ENCODE peak calls at places on chromosomes 2 and 18, in four cellular contexts. One of them, this sample, is unnamed.

GRCh38 chr2:238595750-238596570 is 169.2 kb downstream of the ASB1 start:
- DNase-seq in sigmoid colon: no peak
- DNase-seq in A549: no peak
- DNase-seq in transverse colon: no peak
- DNase-seq in this sample: no peak

GRCh38 chr2:28522479-28522878 is 26.6 kb downstream of the PLB1 start:
- DNase-seq in sigmoid colon: no peak
- DNase-seq in A549: no peak
- DNase-seq in transverse colon: no peak
- DNase-seq in this sample: no peak

GRCh38 chr2:9262671-9263171 is 56.1 kb downstream of the ASAP2 start:
- DNase-seq in sigmoid colon: no peak
- DNase-seq in A549: no peak
- DNase-seq in transverse colon: no peak
- DNase-seq in this sample: peak; percentile 42

GRCh38 chr2:118251427-118251826 is 163.2 kb downstream of the INSIG2 start:
- DNase-seq in sigmoid colon: no peak
- DNase-seq in A549: no peak
- DNase-seq in transverse colon: no peak
- DNase-seq in this sample: no peak

GRCh38 chr2:218008060-218009040 is 5.6 kb upstream of the TNS1 start:
- DNase-seq in sigmoid colon: no peak
- DNase-seq in A549: no peak
- DNase-seq in transverse colon: no peak
- DNase-seq in this sample: no peak

GRCh38 chr2:219495531-219496122 is 3.1 kb upstream of the GMPPA start:
- DNase-seq in sigmoid colon: peak; percentile 84
- DNase-seq in A549: peak; percentile 82
- DNase-seq in transverse colon: peak; percentile 62
- DNase-seq in this sample: peak; percentile 47

GRCh38 chr2:141055526-141055925 is 1075.3 kb downstream of the LRP1B start:
- DNase-seq in sigmoid colon: no peak
- DNase-seq in A549: no peak
- DNase-seq in transverse colon: no peak
- DNase-seq in this sample: no peak

GRCh38 chr2:68837164-68837860 is 33.9 kb downstream of the BMP10 start:
- DNase-seq in sigmoid colon: no peak
- DNase-seq in A549: peak; percentile 66
- DNase-seq in transverse colon: peak; percentile 78
- DNase-seq in this sample: no peak

GRCh38 chr18:76564117-76564516 is 69.1 kb upstream of the ZNF516 start:
- DNase-seq in sigmoid colon: no peak
- DNase-seq in A549: no peak
- DNase-seq in transverse colon: no peak
- DNase-seq in this sample: no peak

GRCh38 chr18:76328145-76328544 is 166.9 kb downstream of the ZNF516 start:
- DNase-seq in sigmoid colon: peak; percentile 36
- DNase-seq in A549: no peak
- DNase-seq in transverse colon: no peak
- DNase-seq in this sample: no peak

GRCh38 chr2:179642462-179642861 is 218.9 kb downstream of the ZNF385B start:
- DNase-seq in sigmoid colon: no peak
- DNase-seq in A549: no peak
- DNase-seq in transverse colon: no peak
- DNase-seq in this sample: no peak

GRCh38 chr2:47499621-47500309 is 96.8 kb downstream of the MSH2 start:
- DNase-seq in sigmoid colon: no peak
- DNase-seq in A549: no peak
- DNase-seq in transverse colon: no peak
- DNase-seq in this sample: no peak

GRCh38 chr18:67217551-67218166 is 298.9 kb downstream of the DSEL start:
- DNase-seq in sigmoid colon: peak; percentile 71
- DNase-seq in A549: peak; percentile 1
- DNase-seq in transverse colon: peak; percentile 29
- DNase-seq in this sample: peak; percentile 39

GRCh38 chr2:27885246-27885645 is 4.9 kb downstream of the RBKS start:
- DNase-seq in sigmoid colon: no peak
- DNase-seq in A549: no peak
- DNase-seq in transverse colon: no peak
- DNase-seq in this sample: no peak

GRCh38 chr2:60961457-60961856 is 56.1 kb upstream of the PEX13 start:
- DNase-seq in sigmoid colon: no peak
- DNase-seq in A549: peak; percentile 4
- DNase-seq in transverse colon: no peak
- DNase-seq in this sample: no peak

GRCh38 chr18:79910563-79910962 is 40.9 kb downstream of the SLC66A2 start:
- DNase-seq in sigmoid colon: no peak
- DNase-seq in A549: no peak
- DNase-seq in transverse colon: no peak
- DNase-seq in this sample: no peak

GRCh38 chr2:166882851-166883250 is 5.4 kb upstream of the XIRP2 start:
- DNase-seq in sigmoid colon: no peak
- DNase-seq in A549: no peak
- DNase-seq in transverse colon: no peak
- DNase-seq in this sample: no peak

GRCh38 chr2:54360055-54360792 is 95.9 kb upstream of the SPTBN1 start:
- DNase-seq in sigmoid colon: peak; percentile 68
- DNase-seq in A549: no peak
- DNase-seq in transverse colon: no peak
- DNase-seq in this sample: peak; percentile 69

GRCh38 chr2:108267117-108267516 is 21.6 kb upstream of the SULT1C2 start:
- DNase-seq in sigmoid colon: no peak
- DNase-seq in A549: no peak
- DNase-seq in transverse colon: peak; percentile 26
- DNase-seq in this sample: no peak

GRCh38 chr2:27370816-27371620 is 602 bp downstream of the SNX17 start:
- DNase-seq in sigmoid colon: peak; percentile 77
- DNase-seq in A549: peak; percentile 29
- DNase-seq in transverse colon: peak; percentile 54
- DNase-seq in this sample: no peak

GRCh38 chr18:11651899-11652298 is 37.2 kb upstream of the GNAL start:
- DNase-seq in sigmoid colon: no peak
- DNase-seq in A549: no peak
- DNase-seq in transverse colon: no peak
- DNase-seq in this sample: no peak

GRCh38 chr2:239820836-239821693 is 204.1 kb downstream of the NDUFA10 start:
- DNase-seq in sigmoid colon: peak; percentile 68
- DNase-seq in A549: no peak
- DNase-seq in transverse colon: no peak
- DNase-seq in this sample: peak; percentile 11

GRCh38 chr2:41967426-41968181 is 80.2 kb upstream of the PKDCC start:
- DNase-seq in sigmoid colon: peak; percentile 72
- DNase-seq in A549: no peak
- DNase-seq in transverse colon: peak; percentile 50
- DNase-seq in this sample: no peak

GRCh38 chr2:182761903-182762302 is 45.8 kb downstream of the DNAJC10 start:
- DNase-seq in sigmoid colon: peak; percentile 63
- DNase-seq in A549: no peak
- DNase-seq in transverse colon: no peak
- DNase-seq in this sample: no peak

GRCh38 chr2:21774691-21775090 is 650.9 kb downstream of the TDRD15 start:
- DNase-seq in sigmoid colon: no peak
- DNase-seq in A549: no peak
- DNase-seq in transverse colon: no peak
- DNase-seq in this sample: no peak

GRCh38 chr2:153222231-153223165 is 256.1 kb downstream of the RPRM start:
- DNase-seq in sigmoid colon: no peak
- DNase-seq in A549: no peak
- DNase-seq in transverse colon: no peak
- DNase-seq in this sample: no peak

GRCh38 chr2:153059338-153060052 is 341.1 kb downstream of the ARL6IP6 start:
- DNase-seq in sigmoid colon: no peak
- DNase-seq in A549: peak; percentile 47
- DNase-seq in transverse colon: no peak
- DNase-seq in this sample: no peak

GRCh38 chr2:86445436-86445835 is 4.3 kb downstream of the KDM3A start:
- DNase-seq in sigmoid colon: no peak
- DNase-seq in A549: no peak
- DNase-seq in transverse colon: no peak
- DNase-seq in this sample: no peak

GRCh38 chr2:43397821-43398220 is 171.4 kb upstream of the ZFP36L2 start:
- DNase-seq in sigmoid colon: no peak
- DNase-seq in A549: no peak
- DNase-seq in transverse colon: no peak
- DNase-seq in this sample: no peak

GRCh38 chr2:43397411-43397810 is 171.0 kb upstream of the ZFP36L2 start:
- DNase-seq in sigmoid colon: no peak
- DNase-seq in A549: no peak
- DNase-seq in transverse colon: no peak
- DNase-seq in this sample: no peak

GRCh38 chr2:43399515-43400245 is 173.3 kb upstream of the ZFP36L2 start:
- DNase-seq in sigmoid colon: peak; percentile 71
- DNase-seq in A549: no peak
- DNase-seq in transverse colon: no peak
- DNase-seq in this sample: no peak

GRCh38 chr2:43400508-43400907 is 174.1 kb upstream of the ZFP36L2 start:
- DNase-seq in sigmoid colon: no peak
- DNase-seq in A549: no peak
- DNase-seq in transverse colon: no peak
- DNase-seq in this sample: no peak

GRCh38 chr2:43399098-43399497 is 172.7 kb upstream of the ZFP36L2 start:
- DNase-seq in sigmoid colon: no peak
- DNase-seq in A549: no peak
- DNase-seq in transverse colon: no peak
- DNase-seq in this sample: no peak
- H3K4me3 ChIP-seq in sigmoid colon: no peak overlapping the region
- H3K4me3 ChIP-seq in A549: no peak overlapping the region
- H3K4me3 ChIP-seq in transverse colon: no peak overlapping the region
- H3K4me3 ChIP-seq in this sample: no peak overlapping the region

GRCh38 chr18:51753365-51754057 is 556.0 kb upstream of the MEX3C start:
- DNase-seq in sigmoid colon: no peak
- DNase-seq in A549: no peak
- DNase-seq in transverse colon: no peak
- DNase-seq in this sample: no peak
- TF ChIP-seq EP300 in sigmoid colon: no peak
- TF ChIP-seq EP300 in A549: no peak
- TF ChIP-seq EP300 in transverse colon: no peak
- TF ChIP-seq EP300 in this sample: no peak

GRCh38 chr2:235195921-235196320 is 244.1 kb downstream of the SH3BP4 start:
- DNase-seq in sigmoid colon: no peak
- DNase-seq in A549: no peak
- DNase-seq in transverse colon: no peak
- DNase-seq in this sample: no peak

GRCh38 chr2:235194351-235194750 is 242.5 kb downstream of the SH3BP4 start:
- DNase-seq in sigmoid colon: no peak
- DNase-seq in A549: no peak
- DNase-seq in transverse colon: no peak
- DNase-seq in this sample: no peak

GRCh38 chr2:235194836-235195235 is 243.0 kb downstream of the SH3BP4 start:
- DNase-seq in sigmoid colon: no peak
- DNase-seq in A549: no peak
- DNase-seq in transverse colon: no peak
- DNase-seq in this sample: no peak

GRCh38 chr2:235191486-235191885 is 239.7 kb downstream of the SH3BP4 start:
- DNase-seq in sigmoid colon: no peak
- DNase-seq in A549: no peak
- DNase-seq in transverse colon: no peak
- DNase-seq in this sample: no peak

DNA sequence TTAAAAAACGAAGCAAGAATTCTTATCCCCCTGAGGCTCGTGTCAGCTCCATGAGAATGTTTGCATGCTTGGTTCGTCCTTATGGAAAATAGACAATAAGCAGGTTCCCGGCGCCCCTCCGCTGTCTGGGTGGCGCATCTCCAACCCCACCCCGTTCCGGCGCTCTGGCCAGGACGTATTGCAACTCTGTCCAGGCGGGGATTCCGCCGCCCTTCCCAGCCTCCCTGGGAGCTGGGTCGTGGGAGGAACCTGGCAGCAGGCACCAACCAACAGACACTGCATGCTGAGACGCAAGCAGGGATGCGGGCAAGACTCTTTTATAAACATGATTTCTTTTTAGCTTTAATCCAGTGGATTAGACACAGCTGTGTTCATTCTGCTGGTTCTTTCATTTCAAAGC is 240.1 kb downstream of the SH3BP4 start:
- DNase-seq in sigmoid colon: no peak
- DNase-seq in A549: no peak
- DNase-seq in transverse colon: no peak
- DNase-seq in this sample: peak; percentile 25
- H3K4me3 ChIP-seq in sigmoid colon: no peak overlapping the region
- H3K4me3 ChIP-seq in A549: no peak overlapping the region
- H3K4me3 ChIP-seq in transverse colon: no peak overlapping the region
- H3K4me3 ChIP-seq in this sample: no peak overlapping the region

GRCh38 chr2:24459224-24459799 is 31.7 kb upstream of the NCOA1 start:
- DNase-seq in sigmoid colon: no peak
- DNase-seq in A549: no peak
- DNase-seq in transverse colon: no peak
- DNase-seq in this sample: no peak
- TF ChIP-seq EP300 in sigmoid colon: no peak
- TF ChIP-seq EP300 in A549: no peak
- TF ChIP-seq EP300 in transverse colon: no peak
- TF ChIP-seq EP300 in this sample: no peak

DNA sequence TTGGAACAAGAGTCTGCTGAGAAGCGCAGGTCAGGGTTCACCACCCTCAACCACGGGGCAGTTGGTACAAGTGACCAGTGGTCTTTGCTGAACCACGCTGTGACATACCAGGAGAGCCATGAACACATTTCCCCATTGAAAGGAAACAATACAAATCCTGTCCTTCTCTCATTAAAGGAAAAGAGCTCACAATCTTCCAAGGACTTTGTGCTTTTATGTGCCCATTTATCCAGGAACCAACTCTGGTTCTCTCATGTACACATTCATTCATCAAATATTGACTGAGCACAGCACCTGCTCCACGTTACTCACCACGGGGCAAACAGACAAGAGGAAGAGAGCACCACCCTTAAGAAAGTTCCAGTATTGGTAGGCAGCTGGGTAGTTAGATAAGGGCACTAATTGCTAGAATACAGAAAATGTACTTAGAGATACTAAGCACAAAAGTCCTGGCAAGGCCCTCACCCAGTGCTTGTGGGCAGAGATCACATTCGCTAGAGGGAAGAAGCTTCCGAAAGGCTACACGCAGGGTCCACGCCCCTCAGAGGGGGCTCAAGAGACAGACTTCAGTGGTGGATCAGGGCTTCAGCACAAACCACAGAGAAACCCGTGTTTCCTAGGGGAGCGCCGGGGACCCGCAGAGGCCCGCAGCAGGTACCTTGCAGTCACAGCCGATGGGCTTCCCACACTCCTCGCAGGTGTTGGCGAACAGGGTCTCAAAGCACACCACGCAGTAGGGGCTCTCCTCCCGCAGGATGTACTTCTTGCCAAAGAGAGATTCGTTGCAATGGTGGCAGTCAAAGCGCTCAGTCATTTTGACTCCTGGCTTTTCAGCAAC is 12.9 kb downstream of the FHL2 start:
- DNase-seq in sigmoid colon: no peak
- DNase-seq in A549: no peak
- DNase-seq in transverse colon: peak; percentile 56
- DNase-seq in this sample: no peak
- H3K4me3 ChIP-seq in sigmoid colon: no peak overlapping the region
- H3K4me3 ChIP-seq in A549: no peak overlapping the region
- H3K4me3 ChIP-seq in transverse colon: no peak overlapping the region
- H3K4me3 ChIP-seq in this sample: no peak overlapping the region

GRCh38 chr18:68494802-68495560 is 219.9 kb downstream of the TMX3 start:
- DNase-seq in sigmoid colon: no peak
- DNase-seq in A549: no peak
- DNase-seq in transverse colon: no peak
- DNase-seq in this sample: no peak
- TF ChIP-seq EP300 in sigmoid colon: peak; percentile 46
- TF ChIP-seq EP300 in A549: no peak
- TF ChIP-seq EP300 in transverse colon: peak; percentile 87
- TF ChIP-seq EP300 in this sample: no peak

This sample was measured in ovary.